ENCODE peak calls at places on chromosomes 4 and X, in eight cellular contexts. Y is cardiac fibroblast; P is OCI-LY7; O is stimulated activated CD4-positive, alpha-beta T cell treated with anti-CD3 and anti-CD28 coated beads, Interleukin-4, amount 100 ng/mL, for 48 hours; V is NCI-H1092 treated with DMSO at 0.1 percent for 48 hours; Q is GM13977; U is AG10803; R is NCI-H510A. E is an unnamed sample.

GRCh38 chr4:142777045-142777743 is 68.9 kb downstream of the INPP4B start:
- DNase-seq in O (no peak), V (no peak), Y (no peak), Q (no peak), U (no peak), P (no peak), R (no peak), E (peak)

GRCh38 chr4:153257966-153258365 is 53.7 kb downstream of the TRIM2 start:
- DNase-seq in V (no peak), Y (no peak), P (no peak), U (no peak), R (no peak), O (no peak), Q (no peak), E (no peak)

GRCh38 chrX:87941841-87942240 is 424.2 kb downstream of the KLHL4 start:
- DNase-seq in Q (no peak), Y (peak), P (no peak), U (no peak), V (no peak), R (no peak), O (no peak), E (no peak)

GRCh38 chr4:7970031-7970946 is 30.6 kb upstream of the AFAP1 start:
- DNase-seq in Q (peak), O (peak), P (no peak), Y (peak), R (no peak), V (no peak), U (peak), E (no peak)

GRCh38 chr4:150943126-150943525 is 72.0 kb downstream of the LRBA start:
- DNase-seq in U (no peak), R (no peak), P (no peak), O (no peak), Q (no peak), Y (no peak), V (no peak), E (no peak)

GRCh38 chrX:48942895-48943294 is 14.5 kb downstream of the OTUD5 start:
- DNase-seq in O (no peak), P (no peak), R (no peak), Y (no peak), Q (no peak), U (no peak), V (no peak), E (no peak)

GRCh38 chr4:103018391-103019318 is 850 bp downstream of the SLC9B1 start:
- DNase-seq in R (peak), P (peak), Q (no peak), V (no peak), U (peak), O (no peak), Y (no peak), E (peak)

GRCh38 chr4:122827258-122827887 is 742 bp downstream of the FGF2 start:
- DNase-seq in O (peak), Q (peak), R (no peak), U (peak), V (peak), P (peak), Y (peak), E (peak)

GRCh38 chr4:122930877-122931276 is 8.5 kb upstream of the NUDT6 start:
- DNase-seq in P (peak), V (peak), Q (no peak), O (no peak), R (no peak), Y (peak), U (peak), E (no peak)

GRCh38 chr4:33886356-33886755 is 2358.0 kb downstream of the ARAP2 start:
- DNase-seq in Y (no peak), P (no peak), V (no peak), R (no peak), Q (no peak), O (no peak), U (no peak), E (no peak)

GRCh38 chrX:23662853-23663252 is 4.4 kb upstream of the PRDX4 start:
- DNase-seq in O (no peak), Q (peak), V (no peak), Y (peak), R (no peak), U (peak), P (no peak), E (peak)

GRCh38 chr4:14853186-14853946 is 148.9 kb upstream of the CPEB2 start:
- DNase-seq in U (peak), Y (peak), V (no peak), O (no peak), R (no peak), P (no peak), Q (no peak), E (peak)

GRCh38 chrX:155577682-155578081 is 35.1 kb downstream of the TMLHE start:
- DNase-seq in P (no peak), R (no peak), O (no peak), Q (no peak), U (no peak), Y (no peak), V (no peak), E (no peak)

GRCh38 chrX:44873415-44874270 is 655 bp downstream of the KDM6A start:
- DNase-seq in Q (peak), Y (peak), U (peak), O (peak), V (peak), R (peak), P (peak), E (peak)

GRCh38 chrX:120450163-120450562 is 18.9 kb downstream of the LAMP2 start:
- DNase-seq in O (no peak), P (peak), V (no peak), U (peak), Q (peak), Y (no peak), R (no peak), E (no peak)

E was measured in fibroblast of gingiva.